ENCODE peak calls at places on chromosomes 13 and 19, in six cellular contexts. F, I, G, T, H and W are unnamed samples.

GRCh38 chr13:96992633-96993032 is 1.6 kb downstream of the OXGR1 start:
- DNase-seq in H (no peak), G (no peak), I (no peak), F (no peak), T (no peak), W (no peak)

GRCh38 chr19:8593931-8594330 is 16.6 kb downstream of the ADAMTS10 start:
- DNase-seq in F (peak), G (no peak), I (no peak), H (no peak), T (no peak), W (no peak)

GRCh38 chr19:20269461-20269860 is 102.4 kb downstream of the ZNF486 start:
- DNase-seq in G (no peak), I (no peak), F (no peak), H (no peak), T (no peak), W (no peak)

GRCh38 chr13:68676513-68677115 is 1431.0 kb upstream of the ATXN8OS start:
- DNase-seq in I (no peak), G (no peak), H (no peak), T (no peak), F (no peak), W (no peak)

GRCh38 chr19:54325194-54325621 is 12.2 kb upstream of the LILRA5 start:
- DNase-seq in H (peak), I (no peak), G (peak), T (no peak), F (peak), W (peak)

GRCh38 chr19:6527893-6528543 is 2.8 kb upstream of the TNFSF9 start:
- DNase-seq in F (no peak), G (no peak), H (no peak), T (no peak), I (no peak), W (peak)

GRCh38 chr13:97367427-97367826 is 66.5 kb upstream of the RAP2A start:
- DNase-seq in F (peak), H (no peak), T (peak), G (no peak), I (no peak), W (no peak)

GRCh38 chr13:25170554-25171107 is 1.5 kb downstream of the AMER2 start:
- DNase-seq in F (no peak), I (peak), H (no peak), T (no peak), G (no peak), W (no peak)

GRCh38 chr13:98480915-98481510 is 95.9 kb downstream of the STK24 start:
- DNase-seq in F (no peak), H (no peak), G (peak), T (no peak), I (no peak), W (no peak)